ENCODE peak calls at places on chromosomes 2 and 18, in ten cellular contexts. One of them, this sample, is unnamed.

GRCh38 chr2:47559079-47559684 is 156.2 kb downstream of the MSH2 start:
- DNase-seq in ovary: no peak
- DNase-seq in dorsolateral prefrontal cortex: no peak
- DNase-seq in BJ: no peak
- DNase-seq in foreskin fibroblast: peak; percentile 32
- DNase-seq in fibroblast of mammary gland: peak; percentile 47
- DNase-seq in Caco-2: peak; percentile 8
- DNase-seq in GM23338: no peak
- DNase-seq in Peyer's patch: no peak
- DNase-seq in breast epithelium: no peak
- DNase-seq in this sample: no peak

GRCh38 chr2:120624738-120625446 is 110.8 kb upstream of the GLI2 start:
- DNase-seq in ovary: no peak
- DNase-seq in dorsolateral prefrontal cortex: no peak
- DNase-seq in BJ: no peak
- DNase-seq in foreskin fibroblast: no peak
- DNase-seq in fibroblast of mammary gland: no peak
- DNase-seq in Caco-2: no peak
- DNase-seq in GM23338: no peak
- DNase-seq in Peyer's patch: peak; percentile 36
- DNase-seq in breast epithelium: no peak
- DNase-seq in this sample: no peak

GRCh38 chr2:163044116-163044515 is 205.5 kb upstream of the KCNH7 start:
- DNase-seq in ovary: no peak
- DNase-seq in dorsolateral prefrontal cortex: no peak
- DNase-seq in BJ: no peak
- DNase-seq in foreskin fibroblast: no peak
- DNase-seq in fibroblast of mammary gland: no peak
- DNase-seq in Caco-2: no peak
- DNase-seq in GM23338: no peak
- DNase-seq in Peyer's patch: no peak
- DNase-seq in breast epithelium: no peak
- DNase-seq in this sample: no peak

GRCh38 chr2:24111407-24111861 is 11.7 kb downstream of the PFN4 start:
- DNase-seq in ovary: no peak
- DNase-seq in dorsolateral prefrontal cortex: no peak
- DNase-seq in BJ: no peak
- DNase-seq in foreskin fibroblast: no peak
- DNase-seq in fibroblast of mammary gland: peak; percentile 19
- DNase-seq in Caco-2: peak; percentile 13
- DNase-seq in GM23338: no peak
- DNase-seq in Peyer's patch: no peak
- DNase-seq in breast epithelium: no peak
- DNase-seq in this sample: no peak

GRCh38 chr2:200127852-200128251 is 172.5 kb downstream of the MAIP1 start:
- DNase-seq in ovary: no peak
- DNase-seq in dorsolateral prefrontal cortex: no peak
- DNase-seq in BJ: peak; percentile 26
- DNase-seq in foreskin fibroblast: peak; percentile 64
- DNase-seq in fibroblast of mammary gland: peak; percentile 59
- DNase-seq in Caco-2: no peak
- DNase-seq in GM23338: no peak
- DNase-seq in Peyer's patch: no peak
- DNase-seq in breast epithelium: no peak
- DNase-seq in this sample: peak; percentile 47

GRCh38 chr18:43279015-43279758 is 1.9 kb upstream of the SYT4 start:
- DNase-seq in ovary: no peak
- DNase-seq in dorsolateral prefrontal cortex: peak; percentile 31
- DNase-seq in BJ: no peak
- DNase-seq in foreskin fibroblast: no peak
- DNase-seq in fibroblast of mammary gland: peak; percentile 8
- DNase-seq in Caco-2: peak; percentile 8
- DNase-seq in GM23338: peak; percentile 89
- DNase-seq in Peyer's patch: no peak
- DNase-seq in breast epithelium: no peak
- DNase-seq in this sample: no peak

GRCh38 chr2:74290466-74291216 is 52.6 kb downstream of the SLC4A5 start:
- DNase-seq in ovary: no peak
- DNase-seq in dorsolateral prefrontal cortex: no peak
- DNase-seq in BJ: no peak
- DNase-seq in foreskin fibroblast: no peak
- DNase-seq in fibroblast of mammary gland: no peak
- DNase-seq in Caco-2: no peak
- DNase-seq in GM23338: no peak
- DNase-seq in Peyer's patch: no peak
- DNase-seq in breast epithelium: no peak
- DNase-seq in this sample: no peak

GRCh38 chr18:46297621-46298020 is 193.4 kb downstream of the HAUS1 start:
- DNase-seq in ovary: no peak
- DNase-seq in dorsolateral prefrontal cortex: no peak
- DNase-seq in BJ: no peak
- DNase-seq in foreskin fibroblast: no peak
- DNase-seq in fibroblast of mammary gland: no peak
- DNase-seq in Caco-2: no peak
- DNase-seq in GM23338: no peak
- DNase-seq in Peyer's patch: no peak
- DNase-seq in breast epithelium: no peak
- DNase-seq in this sample: no peak

GRCh38 chr2:20401495-20401855 is 45.4 kb upstream of the RHOB start:
- DNase-seq in ovary: no peak
- DNase-seq in dorsolateral prefrontal cortex: no peak
- DNase-seq in BJ: no peak
- DNase-seq in foreskin fibroblast: no peak
- DNase-seq in fibroblast of mammary gland: no peak
- DNase-seq in Caco-2: no peak
- DNase-seq in GM23338: no peak
- DNase-seq in Peyer's patch: no peak
- DNase-seq in breast epithelium: peak; percentile 46
- DNase-seq in this sample: no peak

GRCh38 chr2:175576270-175576669 is 394.8 kb upstream of the ATP5MC3 start:
- DNase-seq in ovary: no peak
- DNase-seq in dorsolateral prefrontal cortex: no peak
- DNase-seq in BJ: no peak
- DNase-seq in foreskin fibroblast: no peak
- DNase-seq in fibroblast of mammary gland: no peak
- DNase-seq in Caco-2: no peak
- DNase-seq in GM23338: no peak
- DNase-seq in Peyer's patch: no peak
- DNase-seq in breast epithelium: no peak
- DNase-seq in this sample: no peak

GRCh38 chr2:120224256-120224655 is 1.1 kb upstream of the TMEM185B start:
- DNase-seq in ovary: no peak
- DNase-seq in dorsolateral prefrontal cortex: no peak
- DNase-seq in BJ: no peak
- DNase-seq in foreskin fibroblast: no peak
- DNase-seq in fibroblast of mammary gland: no peak
- DNase-seq in Caco-2: no peak
- DNase-seq in GM23338: no peak
- DNase-seq in Peyer's patch: peak; percentile 47
- DNase-seq in breast epithelium: peak; percentile 35
- DNase-seq in this sample: no peak

GRCh38 chr2:66228128-66228547 is 206.8 kb upstream of the MEIS1 start:
- DNase-seq in ovary: no peak
- DNase-seq in dorsolateral prefrontal cortex: no peak
- DNase-seq in BJ: no peak
- DNase-seq in foreskin fibroblast: no peak
- DNase-seq in fibroblast of mammary gland: no peak
- DNase-seq in Caco-2: no peak
- DNase-seq in GM23338: no peak
- DNase-seq in Peyer's patch: no peak
- DNase-seq in breast epithelium: no peak
- DNase-seq in this sample: no peak

GRCh38 chr2:174699993-174700766 is 64.1 kb downstream of the CHRNA1 start:
- DNase-seq in ovary: no peak
- DNase-seq in dorsolateral prefrontal cortex: no peak
- DNase-seq in BJ: no peak
- DNase-seq in foreskin fibroblast: peak; percentile 30
- DNase-seq in fibroblast of mammary gland: peak; percentile 63
- DNase-seq in Caco-2: peak; percentile 49
- DNase-seq in GM23338: peak; percentile 72
- DNase-seq in Peyer's patch: no peak
- DNase-seq in breast epithelium: no peak
- DNase-seq in this sample: no peak

GRCh38 chr2:23757686-23758433 is 169.1 kb downstream of the ATAD2B start:
- DNase-seq in ovary: no peak
- DNase-seq in dorsolateral prefrontal cortex: no peak
- DNase-seq in BJ: no peak
- DNase-seq in foreskin fibroblast: peak; percentile 73
- DNase-seq in fibroblast of mammary gland: peak; percentile 91
- DNase-seq in Caco-2: no peak
- DNase-seq in GM23338: no peak
- DNase-seq in Peyer's patch: no peak
- DNase-seq in breast epithelium: no peak
- DNase-seq in this sample: no peak

GRCh38 chr18:42038936-42039335 is 83.9 kb downstream of the PIK3C3 start:
- DNase-seq in ovary: no peak
- DNase-seq in dorsolateral prefrontal cortex: no peak
- DNase-seq in BJ: peak; percentile 89
- DNase-seq in foreskin fibroblast: peak; percentile 59
- DNase-seq in fibroblast of mammary gland: peak; percentile 65
- DNase-seq in Caco-2: no peak
- DNase-seq in GM23338: peak; percentile 10
- DNase-seq in Peyer's patch: no peak
- DNase-seq in breast epithelium: no peak
- DNase-seq in this sample: peak; percentile 94

GRCh38 chr18:68623342-68623741 is 91.6 kb downstream of the TMX3 start:
- DNase-seq in ovary: no peak
- DNase-seq in dorsolateral prefrontal cortex: peak; percentile 35
- DNase-seq in BJ: peak; percentile 9
- DNase-seq in foreskin fibroblast: peak; percentile 73
- DNase-seq in fibroblast of mammary gland: peak; percentile 84
- DNase-seq in Caco-2: peak; percentile 28
- DNase-seq in GM23338: peak; percentile 87
- DNase-seq in Peyer's patch: no peak
- DNase-seq in breast epithelium: no peak
- DNase-seq in this sample: peak; percentile 53
- TF ChIP-seq CTCF in ovary: no peak
- TF ChIP-seq CTCF in dorsolateral prefrontal cortex: peak; percentile 77
- TF ChIP-seq CTCF in BJ: peak; percentile 86
- TF ChIP-seq CTCF in foreskin fibroblast: peak; percentile 85
- TF ChIP-seq CTCF in fibroblast of mammary gland: peak; percentile 91
- TF ChIP-seq CTCF in Caco-2: peak; percentile 41
- TF ChIP-seq CTCF in GM23338: peak; percentile 88
- TF ChIP-seq CTCF in Peyer's patch: peak; percentile 39
- TF ChIP-seq CTCF in breast epithelium: no peak
- TF ChIP-seq CTCF in this sample: peak; percentile 89

GRCh38 chr2:160492401-160493226 is 993 bp downstream of the RBMS1 start:
- DNase-seq in ovary: peak; percentile 82
- DNase-seq in dorsolateral prefrontal cortex: peak; percentile 26
- DNase-seq in BJ: no peak
- DNase-seq in foreskin fibroblast: peak; percentile 64
- DNase-seq in fibroblast of mammary gland: peak; percentile 59
- DNase-seq in Caco-2: peak; percentile 88
- DNase-seq in GM23338: peak; percentile 93
- DNase-seq in Peyer's patch: peak; percentile 63
- DNase-seq in breast epithelium: peak; percentile 61
- DNase-seq in this sample: no peak
- H3K4me3 ChIP-seq in ovary: peak overlapping the region; percentile 94
- H3K4me3 ChIP-seq in dorsolateral prefrontal cortex: peak overlapping the region; percentile 81
- H3K4me3 ChIP-seq in BJ: peak overlapping the region; percentile 87
- H3K4me3 ChIP-seq in foreskin fibroblast: peak overlapping the region; percentile 96
- H3K4me3 ChIP-seq in fibroblast of mammary gland: peak overlapping the region; percentile 77
- H3K4me3 ChIP-seq in Caco-2: peak overlapping the region; percentile 94
- H3K4me3 ChIP-seq in GM23338: peak overlapping the region; percentile 74
- H3K4me3 ChIP-seq in Peyer's patch: peak overlapping the region; percentile 69
- H3K4me3 ChIP-seq in breast epithelium: peak overlapping the region; percentile 71
- H3K4me3 ChIP-seq in this sample: peak overlapping the region; percentile 91

GRCh38 chr18:50662177-50662576 is 102.3 kb downstream of the MAPK4 start:
- DNase-seq in ovary: no peak
- DNase-seq in dorsolateral prefrontal cortex: no peak
- DNase-seq in BJ: no peak
- DNase-seq in foreskin fibroblast: peak; percentile 1
- DNase-seq in fibroblast of mammary gland: peak; percentile 31
- DNase-seq in Caco-2: peak; percentile 2
- DNase-seq in GM23338: peak; percentile 73
- DNase-seq in Peyer's patch: no peak
- DNase-seq in breast epithelium: no peak
- DNase-seq in this sample: no peak
- TF ChIP-seq CTCF in ovary: no peak
- TF ChIP-seq CTCF in dorsolateral prefrontal cortex: peak; percentile 11
- TF ChIP-seq CTCF in BJ: peak; percentile 31
- TF ChIP-seq CTCF in foreskin fibroblast: no peak
- TF ChIP-seq CTCF in fibroblast of mammary gland: peak; percentile 44
- TF ChIP-seq CTCF in Caco-2: peak; percentile 42
- TF ChIP-seq CTCF in GM23338: peak; percentile 76
- TF ChIP-seq CTCF in Peyer's patch: peak; percentile 78
- TF ChIP-seq CTCF in breast epithelium: no peak
- TF ChIP-seq CTCF in this sample: peak; percentile 14

GRCh38 chr18:5895300-5895885 is at the start of gene TMEM200C:
- DNase-seq in ovary: peak; percentile 62
- DNase-seq in dorsolateral prefrontal cortex: peak; percentile 9
- DNase-seq in BJ: no peak
- DNase-seq in foreskin fibroblast: no peak
- DNase-seq in fibroblast of mammary gland: no peak
- DNase-seq in Caco-2: peak; percentile 35
- DNase-seq in GM23338: peak; percentile 72
- DNase-seq in Peyer's patch: no peak
- DNase-seq in breast epithelium: no peak
- DNase-seq in this sample: no peak

GRCh38 chr18:5895886-5896740 is 791 bp upstream of the TMEM200C start:
- DNase-seq in ovary: peak; percentile 65
- DNase-seq in dorsolateral prefrontal cortex: peak; percentile 33
- DNase-seq in BJ: no peak
- DNase-seq in foreskin fibroblast: no peak
- DNase-seq in fibroblast of mammary gland: no peak
- DNase-seq in Caco-2: peak; percentile 15
- DNase-seq in GM23338: peak; percentile 74
- DNase-seq in Peyer's patch: peak; percentile 56
- DNase-seq in breast epithelium: peak; percentile 52
- DNase-seq in this sample: no peak

GRCh38 chr18:5892772-5893431 is 2.4 kb downstream of the TMEM200C start:
- DNase-seq in ovary: no peak
- DNase-seq in dorsolateral prefrontal cortex: no peak
- DNase-seq in BJ: no peak
- DNase-seq in foreskin fibroblast: no peak
- DNase-seq in fibroblast of mammary gland: no peak
- DNase-seq in Caco-2: no peak
- DNase-seq in GM23338: no peak
- DNase-seq in Peyer's patch: no peak
- DNase-seq in breast epithelium: no peak
- DNase-seq in this sample: no peak

GRCh38 chr18:5894613-5895299 is 566 bp downstream of the TMEM200C start:
- DNase-seq in ovary: peak; percentile 39
- DNase-seq in dorsolateral prefrontal cortex: no peak
- DNase-seq in BJ: no peak
- DNase-seq in foreskin fibroblast: no peak
- DNase-seq in fibroblast of mammary gland: no peak
- DNase-seq in Caco-2: peak; percentile 17
- DNase-seq in GM23338: peak; percentile 60
- DNase-seq in Peyer's patch: peak; percentile 49
- DNase-seq in breast epithelium: no peak
- DNase-seq in this sample: no peak

DNA sequence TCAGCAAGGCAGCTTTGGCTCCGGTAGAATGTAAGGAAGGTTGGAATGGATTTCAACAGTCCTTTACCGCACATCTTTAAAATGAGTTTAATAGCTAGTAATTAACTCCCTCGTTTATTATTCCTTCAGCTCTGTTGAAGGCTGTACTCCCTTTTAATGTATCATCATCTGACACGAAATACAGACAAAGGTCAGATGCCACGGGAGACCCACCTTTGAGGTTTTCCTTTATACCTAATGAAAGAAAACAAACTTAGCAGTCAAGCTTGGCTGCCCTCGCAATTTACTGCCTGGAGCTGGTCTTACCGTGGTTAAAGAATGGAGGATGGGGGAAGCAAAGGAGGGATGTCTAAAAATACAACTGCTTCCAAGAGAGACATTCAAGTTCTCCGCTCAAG is 1.1 kb downstream of the TMEM200C start:
- DNase-seq in ovary: no peak
- DNase-seq in dorsolateral prefrontal cortex: no peak
- DNase-seq in BJ: no peak
- DNase-seq in foreskin fibroblast: no peak
- DNase-seq in fibroblast of mammary gland: no peak
- DNase-seq in Caco-2: no peak
- DNase-seq in GM23338: no peak
- DNase-seq in Peyer's patch: no peak
- DNase-seq in breast epithelium: no peak
- DNase-seq in this sample: no peak
- H3K4me3 ChIP-seq in ovary: no peak overlapping the region
- H3K4me3 ChIP-seq in dorsolateral prefrontal cortex: peak overlapping the region; percentile 68
- H3K4me3 ChIP-seq in BJ: no peak overlapping the region
- H3K4me3 ChIP-seq in foreskin fibroblast: no peak overlapping the region
- H3K4me3 ChIP-seq in fibroblast of mammary gland: no peak overlapping the region
- H3K4me3 ChIP-seq in Caco-2: no peak overlapping the region
- H3K4me3 ChIP-seq in GM23338: peak overlapping the region; percentile 92
- H3K4me3 ChIP-seq in Peyer's patch: no peak overlapping the region
- H3K4me3 ChIP-seq in breast epithelium: peak overlapping the region; percentile 49
- H3K4me3 ChIP-seq in this sample: no peak overlapping the region

This sample was measured in AG09309.